ENCODE peak calls at places on chromosomes 12 and 14, in four cellular contexts. One of them, this sample, is unnamed.

GRCh38 chr14:83779266-83779665 is 1750.7 kb upstream of the FLRT2 start:
- DNase-seq in uterus: no peak
- DNase-seq in transverse colon: no peak
- DNase-seq in PC-3: peak; percentile 61
- DNase-seq in this sample: no peak

GRCh38 chr12:132284618-132285310 is 44.6 kb downstream of the GALNT9 start:
- DNase-seq in uterus: no peak
- DNase-seq in transverse colon: no peak
- DNase-seq in PC-3: peak; percentile 87
- DNase-seq in this sample: no peak

GRCh38 chr14:79842270-79842669 is 369.0 kb downstream of the DIO2 start:
- DNase-seq in transverse colon: no peak
- DNase-seq in PC-3: peak; percentile 66
- DNase-seq in uterus: peak; percentile 52
- DNase-seq in this sample: peak; percentile 46

GRCh38 chr12:114679942-114680341 is 4.0 kb downstream of the TBX3 start:
- DNase-seq in PC-3: peak; percentile 34
- DNase-seq in uterus: no peak
- DNase-seq in transverse colon: no peak
- DNase-seq in this sample: no peak

GRCh38 chr14:77031680-77032482 is 3.4 kb upstream of the IRF2BPL start:
- DNase-seq in PC-3: peak; percentile 67
- DNase-seq in uterus: peak; percentile 61
- DNase-seq in transverse colon: peak; percentile 51
- DNase-seq in this sample: no peak

GRCh38 chr12:19068137-19068536 is 61.4 kb upstream of the PLEKHA5 start:
- DNase-seq in PC-3: no peak
- DNase-seq in uterus: no peak
- DNase-seq in transverse colon: no peak
- DNase-seq in this sample: no peak

GRCh38 chr14:92747701-92748258 is 647 bp downstream of the LGMN start:
- DNase-seq in PC-3: peak; percentile 35
- DNase-seq in uterus: no peak
- DNase-seq in transverse colon: peak; percentile 24
- DNase-seq in this sample: no peak

GRCh38 chr12:109767991-109768900 is 54.6 kb downstream of the FAM222A start:
- DNase-seq in PC-3: no peak
- DNase-seq in transverse colon: no peak
- DNase-seq in uterus: no peak
- DNase-seq in this sample: no peak

GRCh38 chr14:60565211-60565610 is 56.3 kb downstream of the SIX6 start:
- DNase-seq in PC-3: peak; percentile 53
- DNase-seq in uterus: no peak
- DNase-seq in transverse colon: no peak
- DNase-seq in this sample: no peak

GRCh38 chr14:25833341-25834121 is 764.3 kb downstream of the NOVA1 start:
- DNase-seq in transverse colon: peak; percentile 11
- DNase-seq in PC-3: peak; percentile 45
- DNase-seq in uterus: peak; percentile 15
- DNase-seq in this sample: no peak

GRCh38 chr14:104723651-104724406 is at the start of gene ADSS1:
- DNase-seq in transverse colon: peak; percentile 74
- DNase-seq in PC-3: peak; percentile 51
- DNase-seq in uterus: peak; percentile 56
- DNase-seq in this sample: peak; percentile 80

GRCh38 chr14:103628221-103628683 is 759 bp upstream of the KLC1 start:
- DNase-seq in transverse colon: peak; percentile 85
- DNase-seq in uterus: peak; percentile 71
- DNase-seq in PC-3: peak; percentile 89
- DNase-seq in this sample: peak; percentile 78

GRCh38 chr12:105740970-105741725 is 397.6 kb downstream of the NUAK1 start:
- DNase-seq in PC-3: peak; percentile 42
- DNase-seq in transverse colon: no peak
- DNase-seq in uterus: peak; percentile 44
- DNase-seq in this sample: peak; percentile 67

GRCh38 chr14:78637489-78637888 is 467.3 kb downstream of the NRXN3 start:
- DNase-seq in PC-3: no peak
- DNase-seq in transverse colon: no peak
- DNase-seq in uterus: no peak
- DNase-seq in this sample: no peak

GRCh38 chr12:52682381-52682660 is 2.1 kb upstream of the KRT1 start:
- DNase-seq in PC-3: no peak
- DNase-seq in uterus: no peak
- DNase-seq in transverse colon: no peak
- DNase-seq in this sample: no peak

GRCh38 chr14:38199768-38200167 is 7.9 kb upstream of the SSTR1 start:
- DNase-seq in PC-3: peak; percentile 59
- DNase-seq in uterus: no peak
- DNase-seq in transverse colon: no peak
- DNase-seq in this sample: no peak

GRCh38 chr12:125461831-125462230 is 396.6 kb downstream of the AACS start:
- DNase-seq in uterus: no peak
- DNase-seq in transverse colon: no peak
- DNase-seq in PC-3: no peak
- DNase-seq in this sample: no peak

GRCh38 chr14:55913324-55914035 is 204.7 kb upstream of the PELI2 start:
- DNase-seq in uterus: no peak
- DNase-seq in transverse colon: no peak
- DNase-seq in PC-3: no peak
- DNase-seq in this sample: peak; percentile 25

GRCh38 chr14:35205737-35206136 is 83.4 kb downstream of the PRORP start:
- DNase-seq in PC-3: no peak
- DNase-seq in uterus: no peak
- DNase-seq in transverse colon: no peak
- DNase-seq in this sample: no peak

DNA sequence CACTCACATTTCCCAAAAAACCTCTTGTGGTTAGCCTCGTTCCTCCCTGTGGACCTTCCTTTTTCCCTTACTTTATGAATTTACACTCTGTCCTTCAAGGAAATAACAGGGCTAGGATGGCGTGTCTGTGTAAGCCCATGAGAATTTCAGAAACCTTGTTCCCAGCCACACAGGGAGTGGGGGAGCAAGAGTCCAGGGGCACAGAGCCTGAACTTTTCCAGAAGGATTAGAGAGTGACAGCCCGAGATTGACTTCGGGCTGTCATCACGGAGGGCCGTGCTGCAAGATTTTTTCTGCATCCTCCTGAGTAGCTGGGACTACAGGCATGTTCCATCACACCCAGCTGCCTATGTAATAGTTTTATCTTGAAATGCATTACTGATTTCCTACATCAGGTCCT is 14.4 kb downstream of the EVL start:
- DNase-seq in uterus: no peak
- DNase-seq in PC-3: no peak
- DNase-seq in transverse colon: no peak
- DNase-seq in this sample: no peak
- H3K4me3 ChIP-seq in uterus: no peak overlapping the region
- H3K4me3 ChIP-seq in PC-3: no peak overlapping the region
- H3K4me3 ChIP-seq in transverse colon: no peak overlapping the region
- H3K4me3 ChIP-seq in this sample: no peak overlapping the region

DNA sequence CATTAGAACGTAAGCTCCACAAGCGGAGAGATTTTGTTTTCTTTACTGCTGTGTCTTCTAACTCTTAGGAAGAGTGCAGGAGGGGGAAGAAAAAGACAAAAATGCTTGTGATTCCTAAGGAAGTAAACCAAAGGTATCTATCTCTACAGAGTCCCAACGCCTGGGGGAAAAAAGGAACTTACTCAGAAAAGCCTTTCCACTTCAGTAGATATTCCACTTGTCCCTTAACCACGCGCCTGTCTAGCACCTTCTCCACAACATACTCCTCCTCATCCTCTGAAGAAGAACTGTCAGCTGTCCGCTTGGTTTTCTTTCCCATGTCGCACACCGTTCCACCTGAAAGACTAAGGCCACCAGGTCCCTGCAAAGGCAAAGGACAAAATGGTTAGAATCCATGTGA is 22.6 kb downstream of the CBX5 start:
- DNase-seq in transverse colon: no peak
- DNase-seq in PC-3: no peak
- DNase-seq in uterus: no peak
- DNase-seq in this sample: no peak
- H3K4me1 ChIP-seq in transverse colon: peaks cover 4% of the 10 kb centered on the region
- H3K4me1 ChIP-seq in PC-3: peaks cover 13% of the 10 kb centered on the region
- H3K4me1 ChIP-seq in uterus: peaks cover 5% of the 10 kb centered on the region
- H3K4me1 ChIP-seq in this sample: peaks cover 53% of the 10 kb centered on the region

GRCh38 chr12:42741771-42742510 is 152.4 kb upstream of the PRICKLE1 start:
- DNase-seq in transverse colon: no peak
- DNase-seq in PC-3: peak; percentile 79
- DNase-seq in uterus: no peak
- DNase-seq in this sample: no peak

GRCh38 chr12:42737364-42737763 is 147.8 kb upstream of the PRICKLE1 start:
- DNase-seq in transverse colon: no peak
- DNase-seq in PC-3: no peak
- DNase-seq in uterus: no peak
- DNase-seq in this sample: no peak

GRCh38 chr12:42744539-42745156 is 155.1 kb upstream of the PRICKLE1 start:
- DNase-seq in uterus: no peak
- DNase-seq in transverse colon: no peak
- DNase-seq in PC-3: peak; percentile 90
- DNase-seq in this sample: no peak

DNA sequence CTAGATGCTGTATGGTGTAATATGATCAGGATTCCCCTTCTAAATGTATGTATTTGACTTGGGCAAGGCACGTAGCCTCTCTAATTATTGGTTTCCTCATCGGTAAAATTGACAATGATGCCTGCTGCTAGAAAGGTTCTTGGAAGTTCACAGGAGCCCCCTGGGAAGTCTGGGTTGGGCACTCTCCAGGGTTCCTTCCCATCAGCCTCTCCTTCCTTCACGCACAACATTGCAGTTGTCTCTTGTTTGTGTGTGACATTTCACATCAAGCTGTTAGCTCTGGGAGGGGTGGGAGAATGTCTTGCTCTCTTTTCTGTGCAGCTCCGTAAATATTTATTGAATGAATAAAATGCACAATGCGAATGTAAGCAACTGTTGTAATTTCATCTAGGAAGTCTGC is 153.1 kb upstream of the PRICKLE1 start:
- DNase-seq in transverse colon: no peak
- DNase-seq in uterus: no peak
- DNase-seq in PC-3: peak; percentile 19
- DNase-seq in this sample: no peak
- H3K4me3 ChIP-seq in transverse colon: no peak overlapping the region
- H3K4me3 ChIP-seq in uterus: no peak overlapping the region
- H3K4me3 ChIP-seq in PC-3: peak overlapping the region; percentile 4
- H3K4me3 ChIP-seq in this sample: peak overlapping the region; percentile 22

GRCh38 chr12:14955876-14956811 is 5.3 kb downstream of the ARHGDIB start:
- DNase-seq in PC-3: no peak
- DNase-seq in transverse colon: no peak
- DNase-seq in uterus: no peak
- DNase-seq in this sample: no peak
- H3K4me1 ChIP-seq in PC-3: peaks cover 23% of the 10 kb centered on the region
- H3K4me1 ChIP-seq in transverse colon: peaks cover 8% of the 10 kb centered on the region
- H3K4me1 ChIP-seq in uterus: no peaks in the 10 kb centered on the region
- H3K4me1 ChIP-seq in this sample: peaks cover 100% of the 10 kb centered on the region

DNA sequence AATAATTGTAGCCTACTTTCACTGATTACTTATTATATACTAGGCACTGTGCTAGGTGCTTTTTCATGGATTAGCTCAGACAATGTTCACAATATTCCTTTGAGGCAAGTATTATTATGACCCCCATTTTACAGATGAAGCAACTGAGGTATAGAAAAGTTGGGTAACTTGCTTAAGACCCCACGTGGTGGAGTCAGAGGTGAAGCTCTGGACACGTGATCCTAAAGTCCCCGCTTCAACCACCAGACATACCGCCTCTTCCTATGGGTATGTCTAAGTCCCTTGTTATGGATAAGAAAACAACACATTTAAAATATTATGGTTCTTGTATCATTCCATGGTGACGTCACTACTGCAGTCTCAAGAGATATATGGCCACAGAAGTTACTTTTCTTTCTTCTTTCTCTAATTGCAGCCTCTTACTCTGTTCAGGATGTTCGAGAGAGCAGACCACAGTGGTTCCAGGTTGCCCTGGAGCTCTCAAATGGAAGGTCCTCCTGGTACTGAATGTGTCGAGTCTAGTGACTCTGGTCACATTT is 157.7 kb downstream of the HELB start:
- DNase-seq in PC-3: no peak
- DNase-seq in transverse colon: no peak
- DNase-seq in uterus: no peak
- DNase-seq in this sample: no peak
- H3K4me3 ChIP-seq in PC-3: no peak overlapping the region
- H3K4me3 ChIP-seq in transverse colon: no peak overlapping the region
- H3K4me3 ChIP-seq in uterus: no peak overlapping the region
- H3K4me3 ChIP-seq in this sample: no peak overlapping the region

GRCh38 chr14:32697114-32697513 is 241.6 kb upstream of the NPAS3 start:
- DNase-seq in PC-3: no peak
- DNase-seq in uterus: no peak
- DNase-seq in transverse colon: no peak
- DNase-seq in this sample: no peak
- H3K4me1 ChIP-seq in PC-3: peaks cover 49% of the 10 kb centered on the region
- H3K4me1 ChIP-seq in uterus: no peaks in the 10 kb centered on the region
- H3K4me1 ChIP-seq in transverse colon: no peaks in the 10 kb centered on the region
- H3K4me1 ChIP-seq in this sample: peaks cover 49% of the 10 kb centered on the region

This sample was measured in left ventricle myocardium inferior.